ENCODE peak calls at places on chromosomes 11 and 22, in six cellular contexts. One of them, this sample, is unnamed.

GRCh38 chr11:113514856-113515255 is 39.7 kb upstream of the DRD2 start:
- DNase-seq in occipital lobe: no peak
- DNase-seq in BE2C: no peak
- DNase-seq in ovary: no peak
- DNase-seq in anterior cingulate cortex: no peak
- DNase-seq in NCI-H510A treated with DMSO at 0.1 percent for 48 hours: no peak
- DNase-seq in this sample: no peak

GRCh38 chr22:46007003-46007847 is 30.3 kb upstream of the WNT7B start:
- DNase-seq in NCI-H510A treated with DMSO at 0.1 percent for 48 hours: no peak
- DNase-seq in ovary: peak; percentile 75
- DNase-seq in BE2C: peak; percentile 78
- DNase-seq in occipital lobe: no peak
- DNase-seq in anterior cingulate cortex: no peak
- DNase-seq in this sample: no peak

GRCh38 chr11:74288161-74288560 is 23.3 kb downstream of the P4HA3 start:
- DNase-seq in BE2C: no peak
- DNase-seq in ovary: no peak
- DNase-seq in NCI-H510A treated with DMSO at 0.1 percent for 48 hours: no peak
- DNase-seq in occipital lobe: no peak
- DNase-seq in anterior cingulate cortex: no peak
- DNase-seq in this sample: no peak

GRCh38 chr22:32985899-32986772 is 72.0 kb downstream of the SYN3 start:
- DNase-seq in anterior cingulate cortex: peak; percentile 66
- DNase-seq in BE2C: peak; percentile 78
- DNase-seq in NCI-H510A treated with DMSO at 0.1 percent for 48 hours: peak; percentile 26
- DNase-seq in occipital lobe: peak; percentile 50
- DNase-seq in ovary: peak; percentile 69
- DNase-seq in this sample: peak; percentile 49

GRCh38 chr22:23152238-23153114 is 7.2 kb downstream of the RAB36 start:
- DNase-seq in NCI-H510A treated with DMSO at 0.1 percent for 48 hours: no peak
- DNase-seq in anterior cingulate cortex: no peak
- DNase-seq in ovary: no peak
- DNase-seq in BE2C: no peak
- DNase-seq in occipital lobe: no peak
- DNase-seq in this sample: no peak

GRCh38 chr11:61897387-61898246 is 6.3 kb upstream of the FADS3 start:
- DNase-seq in BE2C: peak; percentile 78
- DNase-seq in NCI-H510A treated with DMSO at 0.1 percent for 48 hours: peak; percentile 76
- DNase-seq in ovary: peak; percentile 85
- DNase-seq in occipital lobe: peak; percentile 57
- DNase-seq in anterior cingulate cortex: peak; percentile 44
- DNase-seq in this sample: peak; percentile 63

GRCh38 chr11:35373284-35373933 is 45.9 kb downstream of the SLC1A2 start:
- DNase-seq in BE2C: no peak
- DNase-seq in anterior cingulate cortex: no peak
- DNase-seq in ovary: no peak
- DNase-seq in occipital lobe: no peak
- DNase-seq in NCI-H510A treated with DMSO at 0.1 percent for 48 hours: no peak
- DNase-seq in this sample: no peak

GRCh38 chr11:61332266-61332822 is 561 bp downstream of the DDB1 start:
- DNase-seq in ovary: no peak
- DNase-seq in BE2C: no peak
- DNase-seq in occipital lobe: no peak
- DNase-seq in NCI-H510A treated with DMSO at 0.1 percent for 48 hours: no peak
- DNase-seq in anterior cingulate cortex: no peak
- DNase-seq in this sample: no peak

GRCh38 chr11:126465573-126466287 is 110.2 kb downstream of the ST3GAL4 start:
- DNase-seq in anterior cingulate cortex: no peak
- DNase-seq in occipital lobe: no peak
- DNase-seq in ovary: no peak
- DNase-seq in BE2C: no peak
- DNase-seq in NCI-H510A treated with DMSO at 0.1 percent for 48 hours: peak; percentile 75
- DNase-seq in this sample: no peak

GRCh38 chr11:26936109-26936508 is 57.8 kb upstream of the FIBIN start:
- DNase-seq in ovary: no peak
- DNase-seq in BE2C: no peak
- DNase-seq in anterior cingulate cortex: no peak
- DNase-seq in occipital lobe: no peak
- DNase-seq in NCI-H510A treated with DMSO at 0.1 percent for 48 hours: no peak
- DNase-seq in this sample: no peak

GRCh38 chr11:23021287-23021863 is 161.1 kb upstream of the CCDC179 start:
- DNase-seq in BE2C: peak; percentile 22
- DNase-seq in occipital lobe: no peak
- DNase-seq in ovary: no peak
- DNase-seq in anterior cingulate cortex: no peak
- DNase-seq in NCI-H510A treated with DMSO at 0.1 percent for 48 hours: peak; percentile 1
- DNase-seq in this sample: no peak

This sample was measured in substantia nigra.